ENCODE peak calls at places on chromosome 15, in four cellular contexts. I is neuronal stem cell; F is esophagus muscularis mucosa; E is CD8-positive, alpha-beta memory T cell. P is an unnamed sample. For H3K4me1, the result is how much of the 10 kb centered on the place peaks cover.

GRCh38 chr15:41465822-41466421 is 27.8 kb upstream of the ITPKA start:
- DNase-seq in E (no peak), I (no peak), F (no peak), P (peak)

GRCh38 chr15:43230640-43231115 is 9.9 kb upstream of the EPB42 start:
- DNase-seq in I (no peak), F (no peak), E (no peak), P (no peak)

GRCh38 chr15:64699767-64700388 is 75.5 kb downstream of the RBPMS2 start:
- DNase-seq in E (no peak), F (no peak), I (no peak), P (peak)

GRCh38 chr15:58777107-58777506 is 6.0 kb downstream of the MINDY2 start:
- DNase-seq in F (no peak), E (no peak), I (no peak), P (no peak)

GRCh38 chr15:38474155-38474757 is 20.3 kb downstream of the FAM98B start:
- DNase-seq in F (no peak), I (peak), E (no peak), P (peak)

GRCh38 chr15:60418095-60418494 is 20.3 kb upstream of the ANXA2 start:
- DNase-seq in I (no peak), F (peak), E (no peak), P (no peak)

GRCh38 chr15:58115692-58116091 is 22.5 kb upstream of the AQP9 start:
- DNase-seq in I (no peak), E (no peak), F (no peak), P (peak)

GRCh38 chr15:29430831-29431230 is 161.2 kb upstream of the NSMCE3 start:
- DNase-seq in F (peak), E (no peak), I (no peak), P (no peak)

GRCh38 chr15:58873267-58873666 is 60.2 kb downstream of the SLTM start:
- DNase-seq in E (no peak), F (no peak), I (no peak), P (no peak)

GRCh38 chr15:65189102-65189740 is 4.1 kb upstream of the CLPX start:
- DNase-seq in E (no peak), I (peak), F (no peak), P (peak)

GRCh38 chr15:85673326-85673725 is 121.4 kb downstream of the KLHL25 start:
- DNase-seq in I (no peak), F (no peak), E (no peak), P (peak)

GRCh38 chr15:40104865-40105516 is 3.7 kb downstream of the BMF start:
- DNase-seq in E (peak), I (no peak), F (peak), P (peak)
- H3K4me1 ChIP-seq in E (half or more), I (under half), F (half or more), P (half or more)

DNA sequence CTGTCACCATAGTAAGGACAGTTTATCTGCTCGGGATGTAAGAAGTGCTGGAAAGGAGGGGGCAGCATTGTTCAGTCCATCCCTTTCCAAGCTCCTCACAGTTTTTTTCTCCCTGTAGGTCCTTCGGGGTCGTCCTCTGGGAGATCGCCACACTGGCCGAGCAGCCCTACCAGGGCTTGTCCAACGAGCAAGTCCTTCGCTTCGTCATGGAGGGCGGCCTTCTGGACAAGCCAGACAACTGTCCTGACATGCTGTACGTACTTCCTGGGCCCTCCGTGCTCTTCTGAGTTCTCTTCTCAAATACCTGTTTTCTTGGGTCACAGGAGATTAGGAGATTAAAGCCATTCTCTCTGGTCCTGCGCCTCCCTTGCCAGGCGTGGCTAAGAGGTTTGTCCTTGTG is 59.1 kb downstream of the PGPEP1L start:
- DNase-seq in I (no peak), F (no peak), E (no peak), P (no peak)
- H3K4me1 ChIP-seq in I (under half), F (under half), E (under half), P (under half)

GRCh38 chr15:52790166-52790708 is at the start of gene ONECUT1:
- DNase-seq in F (no peak), E (no peak), I (peak), P (peak)
- H3K4me1 ChIP-seq in F (under half), E (under half), I (under half), P (under half)

GRCh38 chr15:70034141-70034540 is 63.6 kb downstream of the TLE3 start:
- DNase-seq in E (no peak), F (no peak), I (no peak), P (no peak)

GRCh38 chr15:70035719-70036077 is 62.0 kb downstream of the TLE3 start:
- DNase-seq in F (no peak), I (no peak), E (no peak), P (no peak)

GRCh38 chr15:70034596-70034995 is 63.1 kb downstream of the TLE3 start:
- DNase-seq in F (no peak), E (no peak), I (no peak), P (no peak)

GRCh38 chr15:70033529-70034140 is 64.1 kb downstream of the TLE3 start:
- DNase-seq in I (no peak), F (no peak), E (no peak), P (peak)

DNA sequence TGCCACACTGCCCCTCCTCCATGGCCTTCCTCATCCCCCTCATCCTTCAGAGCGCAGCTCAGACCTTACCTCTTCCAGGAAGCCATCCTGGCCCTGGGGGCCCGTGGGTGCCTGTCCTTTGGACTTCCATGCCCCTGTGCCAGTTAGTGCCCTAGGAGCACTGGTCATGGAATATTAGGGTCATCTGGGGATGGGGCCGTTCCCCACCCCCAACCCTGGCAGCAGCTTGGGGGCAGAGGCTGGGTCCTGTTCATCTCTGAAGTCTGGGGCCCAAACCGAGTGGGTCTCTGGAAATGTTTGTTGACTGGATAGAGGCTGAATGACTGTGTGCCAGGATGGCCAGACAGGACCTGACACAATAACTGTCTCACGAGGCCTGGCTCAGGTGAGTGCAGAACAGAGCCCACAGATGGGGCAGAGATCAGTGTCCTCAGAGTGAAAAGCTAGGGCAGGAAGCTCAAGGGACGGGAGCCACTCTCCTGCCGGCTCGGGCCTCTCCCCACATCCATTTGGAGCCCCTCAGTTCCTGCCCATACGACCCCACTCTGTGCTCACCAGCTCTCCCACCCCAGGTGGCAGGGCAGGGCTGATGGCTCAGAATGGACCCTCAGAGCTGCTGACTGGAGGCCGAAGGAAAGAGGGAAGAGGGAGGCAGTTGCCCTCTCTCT is 62.5 kb downstream of the TLE3 start:
- DNase-seq in I (no peak), F (no peak), E (no peak), P (no peak)
- H3K4me1 ChIP-seq in I (under half), F (under half), E (under half), P (under half)

P was measured in adipocyte.